ENCODE peak calls at places on chromosome 12, in nine cellular contexts. One of them, this sample, is unnamed.

GRCh38 chr12:28963554-28963953 is 185.5 kb upstream of the FAR2 start:
- DNase-seq in body of pancreas: no peak
- DNase-seq in fibroblast of lung: peak; percentile 63
- DNase-seq in heart left ventricle: no peak
- DNase-seq in psoas muscle: no peak
- DNase-seq in mammary epithelial cell: peak; percentile 54
- DNase-seq in GM23338: peak; percentile 64
- DNase-seq in ovary: no peak
- DNase-seq in prostate gland: no peak
- DNase-seq in this sample: no peak

GRCh38 chr12:121800694-121801600 is 2.9 kb upstream of the SETD1B start:
- DNase-seq in fibroblast of lung: peak; percentile 86
- DNase-seq in mammary epithelial cell: peak; percentile 75
- DNase-seq in psoas muscle: peak; percentile 81
- DNase-seq in prostate gland: peak; percentile 75
- DNase-seq in body of pancreas: peak; percentile 87
- DNase-seq in GM23338: peak; percentile 79
- DNase-seq in heart left ventricle: peak; percentile 85
- DNase-seq in ovary: peak; percentile 63
- DNase-seq in this sample: peak; percentile 76

GRCh38 chr12:109773384-109774011 is 59.7 kb downstream of the TRPV4 start:
- DNase-seq in prostate gland: no peak
- DNase-seq in body of pancreas: peak; percentile 41
- DNase-seq in mammary epithelial cell: peak; percentile 76
- DNase-seq in GM23338: no peak
- DNase-seq in heart left ventricle: no peak
- DNase-seq in ovary: peak; percentile 49
- DNase-seq in fibroblast of lung: no peak
- DNase-seq in psoas muscle: no peak
- DNase-seq in this sample: peak; percentile 58

GRCh38 chr12:124695861-124696260 is 128.4 kb upstream of the NCOR2 start:
- DNase-seq in heart left ventricle: no peak
- DNase-seq in fibroblast of lung: no peak
- DNase-seq in psoas muscle: no peak
- DNase-seq in mammary epithelial cell: peak; percentile 32
- DNase-seq in GM23338: no peak
- DNase-seq in body of pancreas: no peak
- DNase-seq in prostate gland: no peak
- DNase-seq in ovary: no peak
- DNase-seq in this sample: no peak

GRCh38 chr12:127396720-127397119 is 870.2 kb upstream of the TMEM132C start:
- DNase-seq in mammary epithelial cell: no peak
- DNase-seq in fibroblast of lung: no peak
- DNase-seq in body of pancreas: no peak
- DNase-seq in GM23338: no peak
- DNase-seq in heart left ventricle: no peak
- DNase-seq in ovary: no peak
- DNase-seq in prostate gland: no peak
- DNase-seq in psoas muscle: no peak
- DNase-seq in this sample: no peak

GRCh38 chr12:1590083-1590979 is 4.0 kb downstream of the FBXL14 start:
- DNase-seq in fibroblast of lung: peak; percentile 78
- DNase-seq in psoas muscle: no peak
- DNase-seq in ovary: peak; percentile 27
- DNase-seq in body of pancreas: no peak
- DNase-seq in GM23338: peak; percentile 93
- DNase-seq in mammary epithelial cell: peak; percentile 19
- DNase-seq in prostate gland: no peak
- DNase-seq in heart left ventricle: no peak
- DNase-seq in this sample: peak; percentile 60

GRCh38 chr12:85835810-85836715 is at the start of gene RASSF9:
- DNase-seq in prostate gland: peak; percentile 68
- DNase-seq in fibroblast of lung: peak; percentile 81
- DNase-seq in ovary: peak; percentile 69
- DNase-seq in psoas muscle: peak; percentile 58
- DNase-seq in body of pancreas: peak; percentile 77
- DNase-seq in GM23338: peak; percentile 28
- DNase-seq in heart left ventricle: peak; percentile 62
- DNase-seq in mammary epithelial cell: peak; percentile 86
- DNase-seq in this sample: peak; percentile 69

GRCh38 chr12:14216405-14217294 is 148.8 kb upstream of the ATF7IP start:
- DNase-seq in fibroblast of lung: peak; percentile 29
- DNase-seq in psoas muscle: no peak
- DNase-seq in ovary: no peak
- DNase-seq in GM23338: no peak
- DNase-seq in heart left ventricle: no peak
- DNase-seq in prostate gland: no peak
- DNase-seq in mammary epithelial cell: peak; percentile 16
- DNase-seq in body of pancreas: no peak
- DNase-seq in this sample: no peak

GRCh38 chr12:92469837-92470236 is 233.0 kb upstream of the PLEKHG7 start:
- DNase-seq in heart left ventricle: peak; percentile 83
- DNase-seq in fibroblast of lung: peak; percentile 43
- DNase-seq in ovary: peak; percentile 73
- DNase-seq in mammary epithelial cell: no peak
- DNase-seq in GM23338: no peak
- DNase-seq in body of pancreas: no peak
- DNase-seq in psoas muscle: peak; percentile 75
- DNase-seq in prostate gland: no peak
- DNase-seq in this sample: peak; percentile 53

GRCh38 chr12:51773145-51773869 is 75.2 kb downstream of the FIGNL2 start:
- DNase-seq in ovary: no peak
- DNase-seq in GM23338: no peak
- DNase-seq in prostate gland: no peak
- DNase-seq in mammary epithelial cell: peak; percentile 73
- DNase-seq in heart left ventricle: no peak
- DNase-seq in body of pancreas: no peak
- DNase-seq in fibroblast of lung: peak; percentile 81
- DNase-seq in psoas muscle: no peak
- DNase-seq in this sample: no peak

GRCh38 chr12:49233842-49234526 is 30.9 kb upstream of the TUBA1C start:
- DNase-seq in mammary epithelial cell: no peak
- DNase-seq in fibroblast of lung: no peak
- DNase-seq in ovary: no peak
- DNase-seq in GM23338: peak; percentile 31
- DNase-seq in body of pancreas: peak; percentile 16
- DNase-seq in psoas muscle: peak; percentile 42
- DNase-seq in heart left ventricle: peak; percentile 51
- DNase-seq in prostate gland: no peak
- DNase-seq in this sample: peak; percentile 73

GRCh38 chr12:70648831-70649230 is 11.6 kb upstream of the PTPRB start:
- DNase-seq in mammary epithelial cell: peak; percentile 34
- DNase-seq in heart left ventricle: no peak
- DNase-seq in GM23338: no peak
- DNase-seq in fibroblast of lung: peak; percentile 67
- DNase-seq in psoas muscle: no peak
- DNase-seq in body of pancreas: no peak
- DNase-seq in ovary: no peak
- DNase-seq in prostate gland: no peak
- DNase-seq in this sample: no peak

GRCh38 chr12:24535334-24536019 is 413.4 kb downstream of the BCAT1 start:
- DNase-seq in psoas muscle: no peak
- DNase-seq in body of pancreas: no peak
- DNase-seq in heart left ventricle: no peak
- DNase-seq in GM23338: no peak
- DNase-seq in fibroblast of lung: no peak
- DNase-seq in mammary epithelial cell: no peak
- DNase-seq in prostate gland: no peak
- DNase-seq in ovary: no peak
- DNase-seq in this sample: no peak

GRCh38 chr12:96198970-96199369 is 4.8 kb downstream of the ELK3 start:
- DNase-seq in body of pancreas: no peak
- DNase-seq in ovary: no peak
- DNase-seq in mammary epithelial cell: peak; percentile 95
- DNase-seq in GM23338: no peak
- DNase-seq in heart left ventricle: no peak
- DNase-seq in prostate gland: no peak
- DNase-seq in psoas muscle: no peak
- DNase-seq in fibroblast of lung: peak; percentile 94
- DNase-seq in this sample: no peak

GRCh38 chr12:96196781-96197180 is 2.6 kb downstream of the ELK3 start:
- DNase-seq in prostate gland: no peak
- DNase-seq in GM23338: no peak
- DNase-seq in ovary: no peak
- DNase-seq in body of pancreas: no peak
- DNase-seq in fibroblast of lung: peak; percentile 57
- DNase-seq in mammary epithelial cell: peak; percentile 66
- DNase-seq in heart left ventricle: no peak
- DNase-seq in psoas muscle: no peak
- DNase-seq in this sample: no peak

GRCh38 chr12:96195845-96196451 is 1.8 kb downstream of the ELK3 start:
- DNase-seq in fibroblast of lung: peak; percentile 57
- DNase-seq in prostate gland: no peak
- DNase-seq in body of pancreas: no peak
- DNase-seq in GM23338: peak; percentile 22
- DNase-seq in mammary epithelial cell: peak; percentile 61
- DNase-seq in psoas muscle: no peak
- DNase-seq in ovary: no peak
- DNase-seq in heart left ventricle: no peak
- DNase-seq in this sample: no peak

GRCh38 chr12:96199465-96199864 is 5.3 kb downstream of the ELK3 start:
- DNase-seq in GM23338: no peak
- DNase-seq in fibroblast of lung: no peak
- DNase-seq in mammary epithelial cell: no peak
- DNase-seq in prostate gland: no peak
- DNase-seq in ovary: no peak
- DNase-seq in heart left ventricle: no peak
- DNase-seq in body of pancreas: no peak
- DNase-seq in psoas muscle: no peak
- DNase-seq in this sample: no peak

GRCh38 chr12:96197503-96198272 is 3.5 kb downstream of the ELK3 start:
- DNase-seq in body of pancreas: no peak
- DNase-seq in heart left ventricle: no peak
- DNase-seq in fibroblast of lung: peak; percentile 96
- DNase-seq in GM23338: no peak
- DNase-seq in prostate gland: no peak
- DNase-seq in psoas muscle: no peak
- DNase-seq in ovary: no peak
- DNase-seq in mammary epithelial cell: peak; percentile 97
- DNase-seq in this sample: no peak
- H3K4me1 ChIP-seq in body of pancreas: peaks cover 9% of the 10 kb centered on the region
- H3K4me1 ChIP-seq in heart left ventricle: peaks cover 49% of the 10 kb centered on the region
- H3K4me1 ChIP-seq in fibroblast of lung: peaks cover 12% of the 10 kb centered on the region
- H3K4me1 ChIP-seq in GM23338: peaks cover 12% of the 10 kb centered on the region
- H3K4me1 ChIP-seq in prostate gland: no peaks in the 10 kb centered on the region
- H3K4me1 ChIP-seq in psoas muscle: no peaks in the 10 kb centered on the region
- H3K4me1 ChIP-seq in ovary: peaks cover 4% of the 10 kb centered on the region
- H3K4me1 ChIP-seq in mammary epithelial cell: peaks cover 31% of the 10 kb centered on the region
- H3K4me1 ChIP-seq in this sample: peaks cover 7% of the 10 kb centered on the region

DNA sequence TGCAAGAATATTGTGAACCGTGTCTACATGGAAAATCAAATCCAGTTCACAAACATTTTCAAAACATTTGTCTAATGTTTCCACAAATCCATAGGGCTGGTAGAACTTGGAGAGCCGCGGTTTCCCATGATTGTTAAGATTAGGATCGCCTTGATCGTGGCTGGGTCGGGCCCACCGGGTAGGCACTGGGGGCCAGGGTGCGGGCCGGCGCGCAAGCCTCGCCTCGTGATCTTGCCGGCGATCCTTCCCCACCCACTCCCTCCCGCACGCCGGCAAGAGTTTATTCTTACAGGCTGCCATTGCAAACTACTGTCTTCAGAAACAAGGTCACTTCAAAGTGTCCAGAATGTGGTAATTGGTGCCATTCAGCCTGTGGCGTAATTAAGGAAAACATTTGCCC is 95.4 kb downstream of the BORCS5 start:
- DNase-seq in body of pancreas: no peak
- DNase-seq in GM23338: no peak
- DNase-seq in mammary epithelial cell: no peak
- DNase-seq in psoas muscle: no peak
- DNase-seq in ovary: no peak
- DNase-seq in fibroblast of lung: no peak
- DNase-seq in prostate gland: no peak
- DNase-seq in heart left ventricle: no peak
- DNase-seq in this sample: no peak
- TF ChIP-seq CTCF in body of pancreas: no peak
- TF ChIP-seq CTCF in GM23338: no peak
- TF ChIP-seq CTCF in mammary epithelial cell: no peak
- TF ChIP-seq CTCF in psoas muscle: no peak
- TF ChIP-seq CTCF in ovary: no peak
- TF ChIP-seq CTCF in fibroblast of lung: no peak
- TF ChIP-seq CTCF in prostate gland: no peak
- TF ChIP-seq CTCF in heart left ventricle: no peak
- TF ChIP-seq CTCF in this sample: no peak

DNA sequence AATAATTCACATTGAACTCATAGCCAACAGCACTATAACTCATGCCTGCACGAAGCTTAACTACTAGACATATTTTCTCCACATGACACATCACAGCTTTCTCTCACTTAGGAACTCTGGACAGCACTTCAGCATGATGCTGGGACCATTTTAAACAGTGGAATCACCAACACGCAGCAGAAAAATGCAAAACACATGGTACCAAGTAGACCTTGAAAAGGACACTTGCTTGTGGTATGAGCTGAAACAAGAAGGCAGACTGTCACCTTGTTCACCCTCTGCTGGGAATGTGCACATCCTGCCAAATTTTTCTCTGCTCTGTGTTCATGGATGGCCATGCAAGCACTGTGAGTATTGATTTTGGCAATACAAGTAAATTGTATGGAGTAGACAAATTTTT is 34.8 kb upstream of the CD9 start:
- DNase-seq in fibroblast of lung: no peak
- DNase-seq in body of pancreas: no peak
- DNase-seq in psoas muscle: no peak
- DNase-seq in ovary: no peak
- DNase-seq in GM23338: no peak
- DNase-seq in heart left ventricle: no peak
- DNase-seq in prostate gland: no peak
- DNase-seq in mammary epithelial cell: no peak
- DNase-seq in this sample: no peak
- H3K4me1 ChIP-seq in fibroblast of lung: peaks cover 26% of the 10 kb centered on the region
- H3K4me1 ChIP-seq in body of pancreas: no peaks in the 10 kb centered on the region
- H3K4me1 ChIP-seq in psoas muscle: peaks cover 21% of the 10 kb centered on the region
- H3K4me1 ChIP-seq in ovary: peaks cover 2% of the 10 kb centered on the region
- H3K4me1 ChIP-seq in GM23338: no peaks in the 10 kb centered on the region
- H3K4me1 ChIP-seq in heart left ventricle: peaks cover 37% of the 10 kb centered on the region
- H3K4me1 ChIP-seq in prostate gland: no peaks in the 10 kb centered on the region
- H3K4me1 ChIP-seq in mammary epithelial cell: peaks cover 17% of the 10 kb centered on the region
- H3K4me1 ChIP-seq in this sample: peaks cover 6% of the 10 kb centered on the region

GRCh38 chr12:69630191-69630590 is 19.5 kb upstream of the LRRC10 start:
- DNase-seq in fibroblast of lung: no peak
- DNase-seq in GM23338: peak; percentile 54
- DNase-seq in psoas muscle: no peak
- DNase-seq in ovary: no peak
- DNase-seq in prostate gland: no peak
- DNase-seq in body of pancreas: no peak
- DNase-seq in mammary epithelial cell: no peak
- DNase-seq in heart left ventricle: no peak
- DNase-seq in this sample: no peak

GRCh38 chr12:69633061-69633460 is 22.4 kb upstream of the LRRC10 start:
- DNase-seq in heart left ventricle: no peak
- DNase-seq in body of pancreas: no peak
- DNase-seq in fibroblast of lung: no peak
- DNase-seq in psoas muscle: no peak
- DNase-seq in prostate gland: no peak
- DNase-seq in GM23338: peak; percentile 68
- DNase-seq in mammary epithelial cell: no peak
- DNase-seq in ovary: no peak
- DNase-seq in this sample: no peak
- TF ChIP-seq CTCF in heart left ventricle: no peak
- TF ChIP-seq CTCF in body of pancreas: no peak
- TF ChIP-seq CTCF in fibroblast of lung: no peak
- TF ChIP-seq CTCF in psoas muscle: peak; percentile 15
- TF ChIP-seq CTCF in prostate gland: no peak
- TF ChIP-seq CTCF in GM23338: peak; percentile 58
- TF ChIP-seq CTCF in mammary epithelial cell: peak; percentile 36
- TF ChIP-seq CTCF in ovary: no peak
- TF ChIP-seq CTCF in this sample: no peak

This sample was measured in testis.